ENCODE peak calls at places on chromosomes 12 and 14, in five cellular contexts. V is activated T-cell treated with anti-CD3 and anti-CD28 coated beads for 1 hour, I is left lung, W is NCI-H1105 treated with DMSO at 0.1 percent for 48 hours, Y is RWPE1. A is an unnamed sample.

GRCh38 chr12:10722502-10722904 is 620 bp downstream of the YBX3 start:
- DNase-seq in V (peak; percentile 14), W (peak; percentile 47), Y (peak; percentile 48), I (peak; percentile 44), A (no peak)

GRCh38 chr14:32430326-32430725 is 101.2 kb downstream of the AKAP6 start:
- DNase-seq in V (no peak), W (no peak), I (no peak), Y (no peak), A (no peak)

GRCh38 chr14:58829594-58829993 is 191.8 kb downstream of the DACT1 start:
- DNase-seq in V (no peak), Y (peak; percentile 9), I (no peak), W (peak; percentile 87), A (no peak)

GRCh38 chr14:60051690-60052324 is 39.9 kb upstream of the PCNX4 start:
- DNase-seq in W (no peak), Y (no peak), V (no peak), I (no peak), A (no peak)

GRCh38 chr12:75503459-75503858 is 8.0 kb downstream of the KRR1 start:
- DNase-seq in V (no peak), W (no peak), I (no peak), Y (no peak), A (no peak)

GRCh38 chr14:52351191-52351560 is 37.1 kb downstream of the PTGER2 start:
- DNase-seq in V (no peak), W (peak; percentile 27), Y (no peak), I (no peak), A (no peak)

GRCh38 chr12:100715976-100716657 is 78.5 kb upstream of the ANO4 start:
- DNase-seq in I (no peak), V (no peak), W (no peak), Y (no peak), A (no peak)

GRCh38 chr14:67529947-67530935 is 2.8 kb upstream of the PLEKHH1 start:
- DNase-seq in Y (no peak), V (no peak), W (no peak), I (no peak), A (no peak)

GRCh38 chr12:116389326-116389725 is 111.8 kb upstream of the MED13L start:
- DNase-seq in I (no peak), V (no peak), W (no peak), Y (no peak), A (no peak)

GRCh38 chr12:41919025-41919424 is 225.6 kb downstream of the GXYLT1 start:
- DNase-seq in I (no peak), V (no peak), Y (no peak), W (no peak), A (no peak)

GRCh38 chr14:78512021-78512420 is 341.8 kb downstream of the NRXN3 start:
- DNase-seq in V (no peak), I (no peak), W (no peak), Y (no peak), A (no peak)

GRCh38 chr14:75044760-75045159 is 6.5 kb downstream of the MLH3 start:
- DNase-seq in V (no peak), I (no peak), W (no peak), Y (no peak), A (no peak)

GRCh38 chr12:2137707-2138106 is 84.9 kb downstream of the CACNA1C start:
- DNase-seq in W (no peak), V (no peak), Y (no peak), I (no peak), A (no peak)

GRCh38 chr12:47017041-47017713 is 62.2 kb upstream of the PCED1B start:
- DNase-seq in W (no peak), Y (no peak), V (no peak), I (no peak), A (no peak)

GRCh38 chr12:116588390-116589028 is 29.3 kb downstream of the MAP1LC3B2 start:
- DNase-seq in W (no peak), Y (no peak), I (no peak), V (no peak), A (no peak)

GRCh38 chr12:126570571-126570970 is 1505.3 kb downstream of the AACS start:
- DNase-seq in W (no peak), Y (no peak), I (no peak), V (no peak), A (no peak)

A was measured in CD4-positive, alpha-beta T cell.